ENCODE peak calls at places on chromosomes 12 and 14, in five cellular contexts. Q is ascending aorta, A is fibroblast of lung, F is choroid plexus epithelial cell, P is bronchial epithelial cell. X is an unnamed sample.
A peak's percentile ranks its signal among the peaks of the same experiment; 100 is the strongest.

GRCh38 chr12:62813031-62813829 is 121.7 kb downstream of the PPM1H start:
- DNase-seq in P (peak; percentile 49), Q (no peak), A (peak; percentile 74), F (peak; percentile 83), X (peak; percentile 52)

GRCh38 chr12:113468365-113469223 is 3.1 kb downstream of the LHX5 start:
- DNase-seq in A (no peak), Q (no peak), F (no peak), P (no peak), X (no peak)

GRCh38 chr12:104142543-104142942 is 4.5 kb upstream of the NFYB start:
- DNase-seq in Q (no peak), F (no peak), P (no peak), A (no peak), X (no peak)

GRCh38 chr14:72810201-72810600 is 83.7 kb downstream of the DPF3 start:
- DNase-seq in P (peak; percentile 5), Q (no peak), A (no peak), F (no peak), X (no peak)

GRCh38 chr14:74980746-74981661 is 21.7 kb upstream of the EIF2B2 start:
- DNase-seq in P (no peak), A (peak; percentile 64), Q (peak; percentile 61), F (peak; percentile 89), X (peak; percentile 49)

GRCh38 chr14:101965796-101966718 is 1.7 kb downstream of the DYNC1H1 start:
- DNase-seq in F (peak; percentile 49), P (no peak), Q (no peak), A (no peak), X (peak; percentile 27)

GRCh38 chr12:22765731-22766130 is 140.8 kb downstream of the ETNK1 start:
- DNase-seq in A (no peak), F (no peak), P (no peak), Q (no peak), X (no peak)

GRCh38 chr14:59254146-59254910 is 65.9 kb downstream of the DAAM1 start:
- DNase-seq in F (peak; percentile 99), A (peak; percentile 98), P (peak; percentile 58), Q (peak; percentile 24), X (peak; percentile 86)

GRCh38 chr14:89429206-89430091 is 12.4 kb upstream of the FOXN3 start:
- DNase-seq in F (no peak), P (peak; percentile 65), Q (no peak), A (peak; percentile 21), X (no peak)

GRCh38 chr14:51341338-51341737 is 101.3 kb downstream of the TMX1 start:
- DNase-seq in F (no peak), Q (no peak), P (peak; percentile 79), A (peak; percentile 15), X (no peak)

GRCh38 chr12:90959538-90960139 is 4.7 kb upstream of the CCER1 start:
- DNase-seq in F (peak; percentile 79), Q (no peak), A (peak; percentile 72), P (peak; percentile 46), X (peak; percentile 32)

GRCh38 chr12:68841717-68842116 is 33.7 kb downstream of the MDM2 start:
- DNase-seq in A (no peak), Q (no peak), F (no peak), P (no peak), X (no peak)

GRCh38 chr14:24903337-24903736 is 146.6 kb downstream of the STXBP6 start:
- DNase-seq in A (peak; percentile 75), Q (no peak), P (peak; percentile 5), F (peak; percentile 72), X (peak; percentile 31)

GRCh38 chr12:62761658-62762057 is 173.3 kb downstream of the PPM1H start:
- DNase-seq in A (no peak), F (no peak), Q (no peak), P (no peak), X (no peak)

GRCh38 chr12:45343269-45344051 is 127.6 kb downstream of the ANO6 start:
- DNase-seq in F (peak; percentile 58), Q (no peak), A (peak; percentile 35), P (peak; percentile 35), X (no peak)

GRCh38 chr12:28591831-28592230 is 401.6 kb downstream of the CCDC91 start:
- DNase-seq in A (no peak), F (no peak), P (no peak), Q (no peak), X (no peak)

GRCh38 chr12:122471324-122472226 is 29.2 kb downstream of the ZCCHC8 start:
- DNase-seq in F (peak; percentile 88), Q (no peak), A (peak; percentile 87), P (peak; percentile 77), X (peak; percentile 72)

GRCh38 chr12:50598321-50598862 is 93.6 kb downstream of the DIP2B start:
- DNase-seq in A (peak; percentile 32), P (peak; percentile 12), F (peak; percentile 52), Q (no peak), X (no peak)

GRCh38 chr12:2358986-2359658 is 306.3 kb downstream of the CACNA1C start:
- DNase-seq in Q (no peak), A (no peak), P (no peak), F (peak; percentile 28), X (no peak)

GRCh38 chr14:104895786-104896642 is 28.7 kb upstream of the PLD4 start:
- DNase-seq in P (peak; percentile 17), Q (no peak), A (no peak), F (no peak), X (no peak)

GRCh38 chr12:89098390-89099102 is 253.8 kb downstream of the DUSP6 start:
- DNase-seq in Q (no peak), A (peak; percentile 5), P (peak; percentile 21), F (no peak), X (no peak)

GRCh38 chr14:30521899-30522736 is 36.8 kb upstream of the G2E3 start:
- DNase-seq in P (peak; percentile 47), A (peak; percentile 67), Q (no peak), F (peak; percentile 73), X (peak; percentile 18)

GRCh38 chr14:83867871-83868270 is 1662.1 kb upstream of the FLRT2 start:
- DNase-seq in F (peak; percentile 56), P (no peak), A (no peak), Q (no peak), X (no peak)

GRCh38 chr12:57448669-57449068 is 6.4 kb upstream of the INHBE start:
- DNase-seq in Q (no peak), P (no peak), F (no peak), A (no peak), X (no peak)

DNA sequence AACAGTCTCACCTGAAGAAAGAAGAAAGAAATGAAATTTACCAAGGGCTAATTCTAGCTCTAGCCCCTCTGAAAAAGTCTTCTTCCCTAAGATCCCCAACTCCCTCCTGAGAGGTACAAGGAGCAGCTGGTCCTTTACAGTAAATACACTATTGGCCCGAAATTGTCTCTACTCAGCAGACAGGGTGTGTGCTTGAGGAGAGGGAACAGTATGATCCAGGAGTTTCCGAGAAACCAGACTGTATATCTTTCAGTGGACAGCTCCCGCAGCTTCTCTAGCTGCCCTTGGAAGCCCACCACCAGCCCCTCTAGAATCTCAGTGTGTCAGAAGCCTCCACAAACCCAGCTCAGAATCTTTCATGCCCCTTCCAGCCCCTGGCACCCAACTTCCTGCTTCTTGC is 8.1 kb downstream of the GPR84 start:
- DNase-seq in P (no peak), F (no peak), Q (no peak), A (no peak), X (no peak)
- H3K4me3 ChIP-seq in P (no peak overlapping the region), F (no peak overlapping the region), Q (no peak overlapping the region), A (no peak overlapping the region), X (no peak overlapping the region)

GRCh38 chr14:38012056-38012455 is 195.6 kb upstream of the SSTR1 start:
- DNase-seq in F (no peak), P (no peak), Q (no peak), A (no peak), X (no peak)
- TF ChIP-seq CTCF in F (no peak), P (no peak), Q (no peak), A (no peak), X (no peak)

GRCh38 chr12:107219301-107219700 is 126.0 kb upstream of the CRY1 start:
- DNase-seq in F (no peak), P (no peak), Q (no peak), A (no peak), X (no peak)
- H3K4me3 ChIP-seq in F (no peak overlapping the region), P (no peak overlapping the region), Q (no peak overlapping the region), A (no peak overlapping the region), X (no peak overlapping the region)

GRCh38 chr12:3490848-3491382 is at the start of gene PRMT8:
- DNase-seq in A (peak; percentile 1), F (no peak), P (no peak), Q (no peak), X (no peak)
- TF ChIP-seq CTCF in A (no peak), F (no peak), P (no peak), Q (no peak), X (no peak)

DNA sequence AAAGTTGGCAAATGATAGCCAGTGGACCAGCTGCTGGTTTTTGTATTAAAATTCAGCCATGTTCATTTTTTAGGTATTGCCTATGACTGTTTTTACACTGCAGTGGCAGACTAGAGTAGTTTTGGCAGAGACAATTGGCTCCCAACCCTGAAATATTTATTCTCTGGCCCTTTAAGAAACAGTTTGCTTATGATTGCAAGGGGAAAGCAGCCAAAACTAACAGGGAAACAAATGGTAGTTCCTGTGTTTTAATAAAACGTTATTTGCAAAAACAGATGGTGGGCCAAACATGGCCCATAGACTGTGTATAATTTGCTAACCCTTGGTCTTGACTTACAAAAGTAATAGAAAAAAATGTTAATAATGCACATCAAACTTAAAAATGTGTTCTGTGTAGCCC is 110.3 kb downstream of the ALX1 start:
- DNase-seq in A (no peak), Q (no peak), F (no peak), P (no peak), X (no peak)
- H3K4me3 ChIP-seq in A (no peak overlapping the region), Q (no peak overlapping the region), F (no peak overlapping the region), P (no peak overlapping the region), X (no peak overlapping the region)

DNA sequence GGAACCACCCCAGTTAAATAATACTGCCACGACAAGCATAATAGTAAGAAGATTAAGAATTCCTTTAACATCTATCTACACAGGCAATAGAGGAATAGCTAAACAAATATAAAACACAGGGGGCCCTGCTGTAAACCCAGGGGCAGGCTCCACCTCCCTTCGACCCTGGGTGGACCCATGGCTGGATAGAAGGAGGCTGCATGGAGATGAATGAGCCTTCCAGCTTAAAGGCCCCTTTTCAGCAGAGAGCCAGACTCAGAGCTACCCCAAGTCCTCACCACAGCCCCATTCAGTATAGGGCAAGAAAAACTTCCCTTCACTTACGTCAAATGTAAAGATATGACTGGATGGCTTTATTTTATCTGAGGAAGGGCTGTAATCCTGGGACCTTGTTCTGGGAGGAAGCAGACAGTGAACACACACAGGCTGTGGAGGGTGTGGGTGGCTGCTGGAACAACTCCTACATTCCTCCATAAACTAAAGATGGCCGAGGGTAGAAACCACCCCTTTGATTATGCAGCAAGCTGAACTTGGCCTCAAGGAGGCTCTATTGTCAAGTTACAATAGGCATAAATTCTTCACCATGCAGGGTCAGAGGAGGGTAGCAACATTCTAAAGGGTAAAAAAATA is 30.5 kb downstream of the NUAK1 start:
- DNase-seq in A (peak; percentile 28), P (peak; percentile 35), Q (no peak), F (peak; percentile 75), X (peak; percentile 60)
- TF ChIP-seq CTCF in A (peak; percentile 4), P (peak; percentile 4), Q (no peak), F (peak; percentile 28), X (peak; percentile 30)

X was measured in astrocyte of the cerebellum.